ENCODE peak calls at places on chromosomes 12 and 14, in seven cellular contexts. One of them, this sample, is unnamed.

GRCh38 chr14:96249016-96249415 is 7.0 kb upstream of the BDKRB1 start:
- DNase-seq in ACHN: no peak
- DNase-seq in gastrocnemius medialis: peak
- DNase-seq in stimulated activated CD4-positive, alpha-beta T cell treated with anti-CD3 and anti-CD28 coated beads, Interleukin-15, amount 100 ng/mL, for 1 hour: no peak
- DNase-seq in GM12892: no peak
- DNase-seq in stimulated activated naive CD4-positive, alpha-beta T cell: no peak
- DNase-seq in stimulated activated CD8-positive, alpha-beta memory T cell treated with anti-CD3 and anti-CD28 coated beads, Interleukin-15, amount 100 ng/mL, for 24 hours: no peak
- DNase-seq in this sample: peak

GRCh38 chr12:11651785-11652184 is 2.3 kb downstream of the ETV6 start:
- DNase-seq in ACHN: no peak
- DNase-seq in gastrocnemius medialis: no peak
- DNase-seq in stimulated activated CD4-positive, alpha-beta T cell treated with anti-CD3 and anti-CD28 coated beads, Interleukin-15, amount 100 ng/mL, for 1 hour: no peak
- DNase-seq in GM12892: no peak
- DNase-seq in stimulated activated naive CD4-positive, alpha-beta T cell: no peak
- DNase-seq in stimulated activated CD8-positive, alpha-beta memory T cell treated with anti-CD3 and anti-CD28 coated beads, Interleukin-15, amount 100 ng/mL, for 24 hours: no peak
- DNase-seq in this sample: no peak

GRCh38 chr14:67704018-67704417 is 2.3 kb downstream of the RDH12 start:
- DNase-seq in ACHN: no peak
- DNase-seq in gastrocnemius medialis: no peak
- DNase-seq in stimulated activated CD4-positive, alpha-beta T cell treated with anti-CD3 and anti-CD28 coated beads, Interleukin-15, amount 100 ng/mL, for 1 hour: no peak
- DNase-seq in GM12892: no peak
- DNase-seq in stimulated activated naive CD4-positive, alpha-beta T cell: no peak
- DNase-seq in stimulated activated CD8-positive, alpha-beta memory T cell treated with anti-CD3 and anti-CD28 coated beads, Interleukin-15, amount 100 ng/mL, for 24 hours: no peak
- DNase-seq in this sample: no peak

GRCh38 chr12:131390408-131391100 is 320.3 kb upstream of the SFSWAP start:
- DNase-seq in ACHN: peak
- DNase-seq in gastrocnemius medialis: no peak
- DNase-seq in stimulated activated CD4-positive, alpha-beta T cell treated with anti-CD3 and anti-CD28 coated beads, Interleukin-15, amount 100 ng/mL, for 1 hour: no peak
- DNase-seq in GM12892: no peak
- DNase-seq in stimulated activated naive CD4-positive, alpha-beta T cell: no peak
- DNase-seq in stimulated activated CD8-positive, alpha-beta memory T cell treated with anti-CD3 and anti-CD28 coated beads, Interleukin-15, amount 100 ng/mL, for 24 hours: no peak
- DNase-seq in this sample: no peak

GRCh38 chr14:74863274-74863673 is 12.7 kb downstream of the PROX2 start:
- DNase-seq in ACHN: no peak
- DNase-seq in gastrocnemius medialis: no peak
- DNase-seq in stimulated activated CD4-positive, alpha-beta T cell treated with anti-CD3 and anti-CD28 coated beads, Interleukin-15, amount 100 ng/mL, for 1 hour: no peak
- DNase-seq in GM12892: no peak
- DNase-seq in stimulated activated naive CD4-positive, alpha-beta T cell: no peak
- DNase-seq in stimulated activated CD8-positive, alpha-beta memory T cell treated with anti-CD3 and anti-CD28 coated beads, Interleukin-15, amount 100 ng/mL, for 24 hours: no peak
- DNase-seq in this sample: no peak

GRCh38 chr14:61153436-61153835 is 127.7 kb downstream of the TMEM30B start:
- DNase-seq in ACHN: no peak
- DNase-seq in gastrocnemius medialis: no peak
- DNase-seq in stimulated activated CD4-positive, alpha-beta T cell treated with anti-CD3 and anti-CD28 coated beads, Interleukin-15, amount 100 ng/mL, for 1 hour: no peak
- DNase-seq in GM12892: no peak
- DNase-seq in stimulated activated naive CD4-positive, alpha-beta T cell: no peak
- DNase-seq in stimulated activated CD8-positive, alpha-beta memory T cell treated with anti-CD3 and anti-CD28 coated beads, Interleukin-15, amount 100 ng/mL, for 24 hours: no peak
- DNase-seq in this sample: no peak

GRCh38 chr12:79933580-79934264 is 1.2 kb downstream of the PPP1R12A start:
- DNase-seq in ACHN: peak
- DNase-seq in gastrocnemius medialis: no peak
- DNase-seq in stimulated activated CD4-positive, alpha-beta T cell treated with anti-CD3 and anti-CD28 coated beads, Interleukin-15, amount 100 ng/mL, for 1 hour: no peak
- DNase-seq in GM12892: no peak
- DNase-seq in stimulated activated naive CD4-positive, alpha-beta T cell: no peak
- DNase-seq in stimulated activated CD8-positive, alpha-beta memory T cell treated with anti-CD3 and anti-CD28 coated beads, Interleukin-15, amount 100 ng/mL, for 24 hours: no peak
- DNase-seq in this sample: peak

GRCh38 chr12:12977231-12977630 is 22.8 kb downstream of the HEBP1 start:
- DNase-seq in ACHN: no peak
- DNase-seq in gastrocnemius medialis: no peak
- DNase-seq in stimulated activated CD4-positive, alpha-beta T cell treated with anti-CD3 and anti-CD28 coated beads, Interleukin-15, amount 100 ng/mL, for 1 hour: no peak
- DNase-seq in GM12892: no peak
- DNase-seq in stimulated activated naive CD4-positive, alpha-beta T cell: no peak
- DNase-seq in stimulated activated CD8-positive, alpha-beta memory T cell treated with anti-CD3 and anti-CD28 coated beads, Interleukin-15, amount 100 ng/mL, for 24 hours: no peak
- DNase-seq in this sample: no peak

GRCh38 chr12:22304341-22304740 is 30.2 kb downstream of the ST8SIA1 start:
- DNase-seq in ACHN: no peak
- DNase-seq in gastrocnemius medialis: no peak
- DNase-seq in stimulated activated CD4-positive, alpha-beta T cell treated with anti-CD3 and anti-CD28 coated beads, Interleukin-15, amount 100 ng/mL, for 1 hour: no peak
- DNase-seq in GM12892: no peak
- DNase-seq in stimulated activated naive CD4-positive, alpha-beta T cell: no peak
- DNase-seq in stimulated activated CD8-positive, alpha-beta memory T cell treated with anti-CD3 and anti-CD28 coated beads, Interleukin-15, amount 100 ng/mL, for 24 hours: no peak
- DNase-seq in this sample: no peak

GRCh38 chr12:8065991-8066594 is at the start of gene C3AR1:
- DNase-seq in ACHN: peak
- DNase-seq in gastrocnemius medialis: no peak
- DNase-seq in stimulated activated CD4-positive, alpha-beta T cell treated with anti-CD3 and anti-CD28 coated beads, Interleukin-15, amount 100 ng/mL, for 1 hour: no peak
- DNase-seq in GM12892: peak
- DNase-seq in stimulated activated naive CD4-positive, alpha-beta T cell: peak
- DNase-seq in stimulated activated CD8-positive, alpha-beta memory T cell treated with anti-CD3 and anti-CD28 coated beads, Interleukin-15, amount 100 ng/mL, for 24 hours: no peak
- DNase-seq in this sample: peak

GRCh38 chr14:71063351-71063750 is 156.1 kb downstream of the PCNX1 start:
- DNase-seq in ACHN: no peak
- DNase-seq in gastrocnemius medialis: no peak
- DNase-seq in stimulated activated CD4-positive, alpha-beta T cell treated with anti-CD3 and anti-CD28 coated beads, Interleukin-15, amount 100 ng/mL, for 1 hour: no peak
- DNase-seq in GM12892: no peak
- DNase-seq in stimulated activated naive CD4-positive, alpha-beta T cell: no peak
- DNase-seq in stimulated activated CD8-positive, alpha-beta memory T cell treated with anti-CD3 and anti-CD28 coated beads, Interleukin-15, amount 100 ng/mL, for 24 hours: no peak
- DNase-seq in this sample: no peak

GRCh38 chr14:100592461-100592871 is 5.2 kb upstream of the BEGAIN start:
- DNase-seq in ACHN: no peak
- DNase-seq in gastrocnemius medialis: peak
- DNase-seq in stimulated activated CD4-positive, alpha-beta T cell treated with anti-CD3 and anti-CD28 coated beads, Interleukin-15, amount 100 ng/mL, for 1 hour: no peak
- DNase-seq in GM12892: no peak
- DNase-seq in stimulated activated naive CD4-positive, alpha-beta T cell: no peak
- DNase-seq in stimulated activated CD8-positive, alpha-beta memory T cell treated with anti-CD3 and anti-CD28 coated beads, Interleukin-15, amount 100 ng/mL, for 24 hours: no peak
- DNase-seq in this sample: no peak

GRCh38 chr14:77007339-77007974 is 21.1 kb downstream of the IRF2BPL start:
- DNase-seq in ACHN: no peak
- DNase-seq in gastrocnemius medialis: no peak
- DNase-seq in stimulated activated CD4-positive, alpha-beta T cell treated with anti-CD3 and anti-CD28 coated beads, Interleukin-15, amount 100 ng/mL, for 1 hour: no peak
- DNase-seq in GM12892: no peak
- DNase-seq in stimulated activated naive CD4-positive, alpha-beta T cell: no peak
- DNase-seq in stimulated activated CD8-positive, alpha-beta memory T cell treated with anti-CD3 and anti-CD28 coated beads, Interleukin-15, amount 100 ng/mL, for 24 hours: no peak
- DNase-seq in this sample: no peak

GRCh38 chr14:92322516-92322915 is 449 bp upstream of the SLC24A4 start:
- DNase-seq in ACHN: no peak
- DNase-seq in gastrocnemius medialis: no peak
- DNase-seq in stimulated activated CD4-positive, alpha-beta T cell treated with anti-CD3 and anti-CD28 coated beads, Interleukin-15, amount 100 ng/mL, for 1 hour: no peak
- DNase-seq in GM12892: no peak
- DNase-seq in stimulated activated naive CD4-positive, alpha-beta T cell: no peak
- DNase-seq in stimulated activated CD8-positive, alpha-beta memory T cell treated with anti-CD3 and anti-CD28 coated beads, Interleukin-15, amount 100 ng/mL, for 24 hours: no peak
- DNase-seq in this sample: no peak

GRCh38 chr14:82755923-82756322 is 1222.3 kb upstream of the SEL1L start:
- DNase-seq in ACHN: no peak
- DNase-seq in gastrocnemius medialis: no peak
- DNase-seq in stimulated activated CD4-positive, alpha-beta T cell treated with anti-CD3 and anti-CD28 coated beads, Interleukin-15, amount 100 ng/mL, for 1 hour: no peak
- DNase-seq in GM12892: no peak
- DNase-seq in stimulated activated naive CD4-positive, alpha-beta T cell: no peak
- DNase-seq in stimulated activated CD8-positive, alpha-beta memory T cell treated with anti-CD3 and anti-CD28 coated beads, Interleukin-15, amount 100 ng/mL, for 24 hours: no peak
- DNase-seq in this sample: no peak

GRCh38 chr12:92629349-92630065 is 73.3 kb upstream of the PLEKHG7 start:
- DNase-seq in ACHN: peak
- DNase-seq in gastrocnemius medialis: no peak
- DNase-seq in stimulated activated CD4-positive, alpha-beta T cell treated with anti-CD3 and anti-CD28 coated beads, Interleukin-15, amount 100 ng/mL, for 1 hour: no peak
- DNase-seq in GM12892: no peak
- DNase-seq in stimulated activated naive CD4-positive, alpha-beta T cell: no peak
- DNase-seq in stimulated activated CD8-positive, alpha-beta memory T cell treated with anti-CD3 and anti-CD28 coated beads, Interleukin-15, amount 100 ng/mL, for 24 hours: no peak
- DNase-seq in this sample: no peak

GRCh38 chr12:96434107-96434506 is 33.9 kb upstream of the CDK17 start:
- DNase-seq in ACHN: no peak
- DNase-seq in gastrocnemius medialis: no peak
- DNase-seq in stimulated activated CD4-positive, alpha-beta T cell treated with anti-CD3 and anti-CD28 coated beads, Interleukin-15, amount 100 ng/mL, for 1 hour: no peak
- DNase-seq in GM12892: no peak
- DNase-seq in stimulated activated naive CD4-positive, alpha-beta T cell: peak
- DNase-seq in stimulated activated CD8-positive, alpha-beta memory T cell treated with anti-CD3 and anti-CD28 coated beads, Interleukin-15, amount 100 ng/mL, for 24 hours: no peak
- DNase-seq in this sample: peak

GRCh38 chr12:95505039-95505438 is 31.1 kb downstream of the METAP2 start:
- DNase-seq in ACHN: no peak
- DNase-seq in gastrocnemius medialis: no peak
- DNase-seq in stimulated activated CD4-positive, alpha-beta T cell treated with anti-CD3 and anti-CD28 coated beads, Interleukin-15, amount 100 ng/mL, for 1 hour: no peak
- DNase-seq in GM12892: no peak
- DNase-seq in stimulated activated naive CD4-positive, alpha-beta T cell: no peak
- DNase-seq in stimulated activated CD8-positive, alpha-beta memory T cell treated with anti-CD3 and anti-CD28 coated beads, Interleukin-15, amount 100 ng/mL, for 24 hours: no peak
- DNase-seq in this sample: no peak

GRCh38 chr12:4027412-4027811 is 154.2 kb upstream of the PARP11 start:
- DNase-seq in ACHN: peak
- DNase-seq in gastrocnemius medialis: no peak
- DNase-seq in stimulated activated CD4-positive, alpha-beta T cell treated with anti-CD3 and anti-CD28 coated beads, Interleukin-15, amount 100 ng/mL, for 1 hour: peak
- DNase-seq in GM12892: no peak
- DNase-seq in stimulated activated naive CD4-positive, alpha-beta T cell: peak
- DNase-seq in stimulated activated CD8-positive, alpha-beta memory T cell treated with anti-CD3 and anti-CD28 coated beads, Interleukin-15, amount 100 ng/mL, for 24 hours: peak
- DNase-seq in this sample: no peak

GRCh38 chr12:95859344-95859816 is 628 bp downstream of the SNRPF start:
- DNase-seq in ACHN: peak
- DNase-seq in gastrocnemius medialis: no peak
- DNase-seq in stimulated activated CD4-positive, alpha-beta T cell treated with anti-CD3 and anti-CD28 coated beads, Interleukin-15, amount 100 ng/mL, for 1 hour: no peak
- DNase-seq in GM12892: no peak
- DNase-seq in stimulated activated naive CD4-positive, alpha-beta T cell: no peak
- DNase-seq in stimulated activated CD8-positive, alpha-beta memory T cell treated with anti-CD3 and anti-CD28 coated beads, Interleukin-15, amount 100 ng/mL, for 24 hours: no peak
- DNase-seq in this sample: peak

GRCh38 chr12:20280515-20280914 is 87.8 kb upstream of the PDE3A start:
- DNase-seq in ACHN: no peak
- DNase-seq in gastrocnemius medialis: no peak
- DNase-seq in stimulated activated CD4-positive, alpha-beta T cell treated with anti-CD3 and anti-CD28 coated beads, Interleukin-15, amount 100 ng/mL, for 1 hour: no peak
- DNase-seq in GM12892: no peak
- DNase-seq in stimulated activated naive CD4-positive, alpha-beta T cell: no peak
- DNase-seq in stimulated activated CD8-positive, alpha-beta memory T cell treated with anti-CD3 and anti-CD28 coated beads, Interleukin-15, amount 100 ng/mL, for 24 hours: no peak
- DNase-seq in this sample: no peak

GRCh38 chr12:2586159-2587035 is 208.4 kb upstream of the FKBP4 start:
- DNase-seq in ACHN: no peak
- DNase-seq in gastrocnemius medialis: no peak
- DNase-seq in stimulated activated CD4-positive, alpha-beta T cell treated with anti-CD3 and anti-CD28 coated beads, Interleukin-15, amount 100 ng/mL, for 1 hour: no peak
- DNase-seq in GM12892: no peak
- DNase-seq in stimulated activated naive CD4-positive, alpha-beta T cell: no peak
- DNase-seq in stimulated activated CD8-positive, alpha-beta memory T cell treated with anti-CD3 and anti-CD28 coated beads, Interleukin-15, amount 100 ng/mL, for 24 hours: no peak
- DNase-seq in this sample: no peak

GRCh38 chr12:43337571-43338497 is 214.2 kb downstream of the ADAMTS20 start:
- DNase-seq in ACHN: peak
- DNase-seq in gastrocnemius medialis: no peak
- DNase-seq in stimulated activated CD4-positive, alpha-beta T cell treated with anti-CD3 and anti-CD28 coated beads, Interleukin-15, amount 100 ng/mL, for 1 hour: no peak
- DNase-seq in GM12892: no peak
- DNase-seq in stimulated activated naive CD4-positive, alpha-beta T cell: no peak
- DNase-seq in stimulated activated CD8-positive, alpha-beta memory T cell treated with anti-CD3 and anti-CD28 coated beads, Interleukin-15, amount 100 ng/mL, for 24 hours: no peak
- DNase-seq in this sample: peak

GRCh38 chr12:47753021-47754001 is 5.4 kb downstream of the RAPGEF3 start:
- DNase-seq in ACHN: peak
- DNase-seq in gastrocnemius medialis: peak
- DNase-seq in stimulated activated CD4-positive, alpha-beta T cell treated with anti-CD3 and anti-CD28 coated beads, Interleukin-15, amount 100 ng/mL, for 1 hour: no peak
- DNase-seq in GM12892: no peak
- DNase-seq in stimulated activated naive CD4-positive, alpha-beta T cell: no peak
- DNase-seq in stimulated activated CD8-positive, alpha-beta memory T cell treated with anti-CD3 and anti-CD28 coated beads, Interleukin-15, amount 100 ng/mL, for 24 hours: no peak
- DNase-seq in this sample: no peak

GRCh38 chr12:93862424-93862823 is 185.2 kb downstream of the CRADD start:
- DNase-seq in ACHN: no peak
- DNase-seq in gastrocnemius medialis: no peak
- DNase-seq in stimulated activated CD4-positive, alpha-beta T cell treated with anti-CD3 and anti-CD28 coated beads, Interleukin-15, amount 100 ng/mL, for 1 hour: no peak
- DNase-seq in GM12892: no peak
- DNase-seq in stimulated activated naive CD4-positive, alpha-beta T cell: no peak
- DNase-seq in stimulated activated CD8-positive, alpha-beta memory T cell treated with anti-CD3 and anti-CD28 coated beads, Interleukin-15, amount 100 ng/mL, for 24 hours: no peak
- DNase-seq in this sample: peak